ENCODE peak calls at places on chromosomes 13 and 19, in ten cellular contexts. N is right cardiac atrium; J is cardiac muscle cell; U is uterus; E is H1; Y is naive thymus-derived CD4-positive, alpha-beta T cell; I is SJCRH30; W is keratinocyte; H is small intestine; O is fibroblast of lung. X is an unnamed sample. For H3K4me1, the result is how much of the 10 kb centered on the place peaks cover.

GRCh38 chr19:4077800-4078683 is 11.3 kb upstream of the ZBTB7A start:
- DNase-seq in N (peak), J (peak), U (peak), E (no peak), Y (peak), I (peak), W (no peak), H (peak), O (peak), X (no peak)

GRCh38 chr19:50750010-50750409 is 20.3 kb upstream of the GPR32 start:
- DNase-seq in N (no peak), J (no peak), U (no peak), E (no peak), Y (no peak), I (no peak), W (no peak), H (no peak), O (no peak), X (no peak)

GRCh38 chr13:63636231-63636993 is 2220.8 kb upstream of the PCDH20 start:
- DNase-seq in N (no peak), J (no peak), U (no peak), E (no peak), Y (no peak), I (no peak), W (no peak), H (peak), O (peak), X (no peak)

GRCh38 chr19:14475251-14476073 is at the start of gene PTGER1:
- DNase-seq in N (peak), J (peak), U (no peak), E (peak), Y (no peak), I (peak), W (no peak), H (no peak), O (peak), X (no peak)

GRCh38 chr19:41225238-41226052 is 6.4 kb downstream of the AXL start:
- DNase-seq in N (peak), J (peak), U (peak), E (no peak), Y (no peak), I (no peak), W (peak), H (peak), O (peak), X (no peak)

GRCh38 chr19:45152504-45153338 is 8.1 kb downstream of the NKPD1 start:
- DNase-seq in N (peak), J (peak), U (peak), E (peak), Y (peak), I (no peak), W (no peak), H (peak), O (peak), X (no peak)

GRCh38 chr13:109436055-109436622 is 350.2 kb downstream of the IRS2 start:
- DNase-seq in N (no peak), J (no peak), U (no peak), E (no peak), Y (no peak), I (no peak), W (peak), H (no peak), O (no peak), X (no peak)

GRCh38 chr13:98324105-98324504 is 147.0 kb upstream of the RNF113B start:
- DNase-seq in N (no peak), J (peak), U (no peak), E (no peak), Y (no peak), I (no peak), W (no peak), H (no peak), O (peak), X (no peak)

GRCh38 chr13:32496574-32497160 is 41.9 kb downstream of the N4BP2L2 start:
- DNase-seq in N (no peak), J (peak), U (no peak), E (no peak), Y (no peak), I (no peak), W (no peak), H (no peak), O (no peak), X (no peak)

GRCh38 chr19:11377237-11377636 is 2.8 kb downstream of the SWSAP1 start:
- DNase-seq in N (no peak), J (peak), U (peak), E (no peak), Y (no peak), I (peak), W (no peak), H (peak), O (peak), X (no peak)

GRCh38 chr13:39918837-39919236 is 263.4 kb downstream of the COG6 start:
- DNase-seq in N (no peak), J (peak), U (no peak), E (no peak), Y (no peak), I (no peak), W (no peak), H (no peak), O (no peak), X (no peak)

GRCh38 chr13:109859898-109860297 is 73.5 kb upstream of the IRS2 start:
- DNase-seq in N (no peak), J (no peak), U (no peak), E (no peak), Y (no peak), I (peak), W (no peak), H (no peak), O (no peak), X (no peak)

GRCh38 chr13:72849571-72849970 is 67.6 kb downstream of the PIBF1 start:
- DNase-seq in N (no peak), J (peak), U (no peak), E (no peak), Y (no peak), I (no peak), W (no peak), H (peak), O (peak), X (no peak)

GRCh38 chr13:20177049-20177831 is 15.5 kb downstream of the GJB2 start:
- DNase-seq in N (no peak), J (no peak), U (no peak), E (no peak), Y (no peak), I (no peak), W (no peak), H (no peak), O (no peak), X (no peak)

GRCh38 chr13:21576424-21576823 is 27.5 kb downstream of the MICU2 start:
- DNase-seq in N (no peak), J (peak), U (no peak), E (no peak), Y (no peak), I (peak), W (no peak), H (no peak), O (peak), X (no peak)

GRCh38 chr13:98098511-98098910 is 44.4 kb upstream of the FARP1 start:
- DNase-seq in N (no peak), J (peak), U (no peak), E (no peak), Y (no peak), I (no peak), W (no peak), H (no peak), O (peak), X (no peak)

GRCh38 chr19:38734176-38734425 is 10.2 kb downstream of the CAPN12 start:
- DNase-seq in N (no peak), J (no peak), U (peak), E (no peak), Y (no peak), I (no peak), W (no peak), H (no peak), O (no peak), X (no peak)
- H3K27ac ChIP-seq in N (no peak), J (peak), U (peak), E (no peak), Y (peak), I (no peak), W (peak), H (peak), O (peak), X (no peak)

DNA sequence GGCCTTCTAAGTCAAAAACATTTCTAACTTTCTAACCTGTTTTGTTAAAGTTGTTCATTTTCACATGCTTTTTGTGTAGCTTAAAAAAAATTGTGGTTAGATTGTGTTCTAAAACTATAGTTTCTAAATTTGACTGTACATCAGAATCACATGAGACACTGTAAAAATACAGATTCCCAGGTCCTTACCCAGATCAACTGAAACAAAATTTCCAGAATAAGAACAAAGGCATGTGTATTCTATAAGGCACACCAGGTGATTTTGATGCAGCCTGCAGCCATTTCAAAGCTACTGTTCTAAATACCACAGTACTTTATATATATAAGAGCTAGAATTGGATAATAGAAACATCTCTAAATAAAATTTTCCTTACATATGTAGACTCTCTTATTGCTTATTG is 29.1 kb downstream of the INTS6 start:
- DNase-seq in N (no peak), J (no peak), U (no peak), E (no peak), Y (no peak), I (no peak), W (no peak), H (no peak), O (no peak), X (no peak)
- H3K4me1 ChIP-seq in N (under half), J (under half), U (under half), E (under half), Y (under half), I (under half), W (under half), H (under half), O (under half), X (under half)

GRCh38 chr13:95784161-95784880 is 107.4 kb downstream of the DNAJC3 start:
- DNase-seq in N (no peak), J (peak), U (no peak), E (no peak), Y (no peak), I (no peak), W (peak), H (no peak), O (peak), X (no peak)
- H3K27ac ChIP-seq in N (no peak), J (no peak), U (no peak), E (no peak), Y (no peak), I (no peak), W (peak), H (no peak), O (peak), X (no peak)

DNA sequence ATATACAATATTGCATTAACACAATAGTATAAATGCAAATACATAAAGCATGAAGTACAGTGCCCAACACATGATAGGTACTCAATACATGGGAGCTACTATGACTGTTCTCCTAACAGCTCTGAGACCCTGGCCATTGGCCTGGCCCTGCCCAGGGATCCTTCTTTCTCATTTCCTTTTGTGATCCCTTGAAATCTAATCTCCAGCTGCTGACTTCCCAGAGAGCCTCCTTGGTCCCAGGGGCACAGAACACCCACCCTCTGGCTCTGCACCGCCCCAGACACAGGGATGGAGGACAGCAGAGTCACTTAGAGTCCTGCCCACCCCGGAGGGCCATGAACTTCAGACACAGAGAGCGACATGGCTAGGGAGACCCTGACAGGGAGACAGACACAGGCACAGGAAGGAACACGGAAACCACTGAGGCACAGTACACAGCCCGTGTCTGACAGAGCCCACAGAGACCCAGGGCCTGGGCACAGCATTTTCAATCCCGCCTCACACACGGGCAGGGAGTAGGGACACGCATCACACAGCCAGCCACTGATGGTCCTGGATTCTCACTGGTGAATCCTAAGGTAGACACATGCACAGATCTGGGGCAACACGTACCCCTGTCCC is 4.2 kb upstream of the SYCN start:
- DNase-seq in N (no peak), J (no peak), U (no peak), E (no peak), Y (no peak), I (peak), W (no peak), H (no peak), O (no peak), X (no peak)
- H3K4me1 ChIP-seq in N (under half), J (under half), U (under half), E (under half), Y (under half), I (under half), W (under half), H (under half), O (under half), X (under half)

GRCh38 chr19:35015576-35016351 is 14.5 kb upstream of the SCN1B start:
- DNase-seq in N (peak), J (peak), U (peak), E (no peak), Y (no peak), I (no peak), W (no peak), H (no peak), O (peak), X (no peak)

GRCh38 chr19:35019144-35019543 is 11.1 kb upstream of the SCN1B start:
- DNase-seq in N (no peak), J (no peak), U (no peak), E (no peak), Y (no peak), I (no peak), W (no peak), H (no peak), O (no peak), X (no peak)

GRCh38 chr19:35021016-35021415 is 9.3 kb upstream of the SCN1B start:
- DNase-seq in N (no peak), J (no peak), U (no peak), E (no peak), Y (no peak), I (no peak), W (no peak), H (no peak), O (no peak), X (no peak)

GRCh38 chr19:35017507-35017906 is 12.8 kb upstream of the SCN1B start:
- DNase-seq in N (no peak), J (no peak), U (no peak), E (no peak), Y (no peak), I (no peak), W (no peak), H (no peak), O (no peak), X (no peak)

DNA sequence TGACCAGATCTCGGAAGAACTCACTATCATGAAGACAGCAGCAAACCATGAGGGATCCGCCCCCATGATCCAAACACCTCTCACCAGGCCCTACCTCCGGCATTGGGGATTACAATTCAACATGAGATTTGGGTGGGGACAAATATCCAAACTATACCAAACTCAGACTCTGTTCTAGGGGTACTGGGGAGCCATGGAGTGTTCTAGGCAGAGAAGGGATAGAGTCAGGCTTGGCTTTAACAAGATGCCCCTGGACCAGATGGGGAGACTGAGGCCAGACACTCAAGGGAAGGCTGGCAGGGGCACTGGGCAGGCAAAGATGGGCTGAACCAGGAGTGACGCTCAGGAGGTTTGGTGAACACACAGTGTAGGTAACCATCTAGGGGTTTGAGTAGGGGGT is 11.9 kb upstream of the SCN1B start:
- DNase-seq in N (no peak), J (no peak), U (no peak), E (no peak), Y (no peak), I (no peak), W (no peak), H (no peak), O (no peak), X (no peak)
- H3K27ac ChIP-seq in N (no peak), J (no peak), U (no peak), E (no peak), Y (peak), I (no peak), W (no peak), H (no peak), O (no peak), X (no peak)

DNA sequence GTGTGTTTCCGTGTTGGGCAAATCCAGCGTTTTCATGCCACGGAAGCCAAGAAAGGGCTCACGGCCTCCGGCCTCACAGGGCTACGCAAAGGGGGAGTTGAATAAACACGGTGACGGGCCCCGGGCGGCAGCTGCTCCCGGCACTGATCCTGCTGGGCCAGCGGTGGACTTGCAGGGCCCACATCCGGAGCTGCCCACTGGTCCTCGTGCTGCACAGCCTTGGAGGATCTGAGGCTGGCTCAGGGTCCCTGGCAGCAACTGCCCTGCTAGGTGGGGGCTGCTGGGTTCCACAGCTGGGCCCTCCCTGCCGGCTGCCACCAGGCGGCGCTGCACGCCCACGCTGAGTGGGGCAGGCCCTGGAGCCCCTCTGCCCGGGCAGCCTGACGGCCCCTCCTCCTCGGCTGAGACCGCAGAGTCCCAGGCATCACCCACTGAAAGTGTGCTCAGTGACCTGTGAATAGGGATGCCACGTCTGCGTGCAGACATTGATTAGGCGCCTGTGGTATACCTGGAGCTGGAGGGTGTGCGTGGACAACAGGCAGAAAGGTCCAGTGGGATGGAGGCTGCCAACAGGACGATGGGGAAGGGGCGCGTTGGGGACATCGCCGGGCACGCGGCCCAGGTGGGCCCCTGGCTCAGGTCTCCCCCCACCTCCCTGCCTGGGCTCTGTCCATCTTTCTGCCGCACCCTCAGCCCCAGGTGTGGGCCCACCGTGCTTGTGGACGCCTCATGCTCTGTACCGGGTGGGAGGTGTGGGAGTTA is 5.3 kb upstream of the HCN2 start:
- DNase-seq in N (peak), J (peak), U (peak), E (peak), Y (peak), I (peak), W (no peak), H (no peak), O (peak), X (peak)
- H3K4me1 ChIP-seq in N (under half), J (under half), U (under half), E (under half), Y (under half), I (under half), W (under half), H (under half), O (under half), X (under half)

GRCh38 chr13:60398949-60399589 is 2.0 kb downstream of the TDRD3 start:
- DNase-seq in N (no peak), J (peak), U (no peak), E (no peak), Y (no peak), I (peak), W (no peak), H (peak), O (peak), X (no peak)
- H3K27ac ChIP-seq in N (no peak), J (peak), U (peak), E (no peak), Y (no peak), I (no peak), W (no peak), H (peak), O (no peak), X (no peak)

X was measured in iPS DF 6.9.